ENCODE peak calls at places on chromosomes 4 and X, in six cellular contexts. V, A, S, C, U and Y are unnamed samples.

GRCh38 chrX:126551725-126552312 is 795 bp downstream of the DCAF12L1 start:
- DNase-seq in V (no peak), A (no peak), S (no peak), C (no peak), U (no peak), Y (no peak)

GRCh38 chr4:174629265-174629664 is 107.0 kb upstream of the HPGD start:
- DNase-seq in V (no peak), A (peak; percentile 21), S (no peak), C (no peak), U (no peak), Y (peak; percentile 44)

GRCh38 chr4:53151489-53151788 is 214.4 kb downstream of the SCFD2 start:
- DNase-seq in V (no peak), A (no peak), S (no peak), C (no peak), U (no peak), Y (no peak)

GRCh38 chr4:42282081-42282901 is 115.0 kb upstream of the SHISA3 start:
- DNase-seq in V (peak; percentile 92), A (peak; percentile 31), S (peak; percentile 57), C (no peak), U (peak; percentile 85), Y (peak; percentile 49)

GRCh38 chrX:106286053-106286650 is 118.0 kb downstream of the PWWP3B start:
- DNase-seq in V (no peak), A (peak; percentile 29), S (no peak), C (no peak), U (peak; percentile 43), Y (peak; percentile 31)

GRCh38 chr4:102404551-102404969 is 59.3 kb upstream of the SLC39A8 start:
- DNase-seq in V (peak; percentile 11), A (no peak), S (no peak), C (no peak), U (peak; percentile 40), Y (no peak)

GRCh38 chr4:170374770-170375169 is 285.0 kb upstream of the AADAT start:
- DNase-seq in V (peak; percentile 50), A (no peak), S (no peak), C (no peak), U (peak; percentile 25), Y (no peak)

GRCh38 chrX:141669689-141670088 is 28.9 kb downstream of the SPANXD start:
- DNase-seq in V (no peak), A (no peak), S (no peak), C (no peak), U (peak; percentile 28), Y (no peak)

GRCh38 chr4:112214397-112215264 is 17.0 kb upstream of the AP1AR start:
- DNase-seq in V (no peak), A (no peak), S (no peak), C (no peak), U (peak; percentile 64), Y (no peak)

GRCh38 chr4:57424231-57424897 is 314.2 kb upstream of the IGFBP7 start:
- DNase-seq in V (no peak), A (peak; percentile 26), S (peak; percentile 59), C (no peak), U (peak; percentile 66), Y (peak; percentile 75)

GRCh38 chr4:156138781-156139280 is 185.2 kb upstream of the CTSO start:
- DNase-seq in V (no peak), A (no peak), S (no peak), C (no peak), U (no peak), Y (no peak)

GRCh38 chr4:109234596-109234995 is 67.9 kb downstream of the COL25A1 start:
- DNase-seq in V (no peak), A (no peak), S (no peak), C (no peak), U (no peak), Y (no peak)

GRCh38 chrX:110477593-110478228 is 119.1 kb downstream of the RTL9 start:
- DNase-seq in V (no peak), A (no peak), S (no peak), C (no peak), U (no peak), Y (no peak)

GRCh38 chr4:162497564-162498167 is 333.9 kb upstream of the FSTL5 start:
- DNase-seq in V (peak; percentile 43), A (no peak), S (peak; percentile 26), C (no peak), U (peak; percentile 66), Y (peak; percentile 7)

GRCh38 chr4:118931791-118932190 is 43.1 kb downstream of the SYNPO2 start:
- DNase-seq in V (no peak), A (no peak), S (no peak), C (no peak), U (no peak), Y (no peak)

GRCh38 chrX:120456973-120457372 is 12.1 kb downstream of the LAMP2 start:
- DNase-seq in V (no peak), A (no peak), S (no peak), C (no peak), U (peak; percentile 24), Y (no peak)

GRCh38 chrX:121256653-121257052 is 209.2 kb downstream of the GLUD2 start:
- DNase-seq in V (no peak), A (no peak), S (no peak), C (no peak), U (peak; percentile 63), Y (no peak)

GRCh38 chr4:84389406-84389805 is 109.7 kb downstream of the NKX6-1 start:
- DNase-seq in V (no peak), A (no peak), S (no peak), C (no peak), U (no peak), Y (no peak)

GRCh38 chrX:121028419-121028818 is 19.0 kb upstream of the GLUD2 start:
- DNase-seq in V (no peak), A (no peak), S (no peak), C (no peak), U (no peak), Y (no peak)

GRCh38 chr4:99135541-99136173 is 8.4 kb downstream of the ADH4 start:
- DNase-seq in V (no peak), A (no peak), S (no peak), C (no peak), U (no peak), Y (no peak)

GRCh38 chr4:102867278-102868152 is 1.3 kb upstream of the CISD2 start:
- DNase-seq in V (no peak), A (no peak), S (no peak), C (no peak), U (no peak), Y (no peak)

GRCh38 chr4:122914292-122914904 is 8.0 kb downstream of the NUDT6 start:
- DNase-seq in V (no peak), A (no peak), S (no peak), C (no peak), U (peak; percentile 65), Y (no peak)

GRCh38 chrX:106177106-106177981 is 9.2 kb downstream of the PWWP3B start:
- DNase-seq in V (peak; percentile 83), A (no peak), S (peak; percentile 44), C (no peak), U (peak; percentile 18), Y (no peak)

GRCh38 chr4:15434086-15434485 is 6.3 kb downstream of the C1QTNF7 start:
- DNase-seq in V (no peak), A (peak; percentile 10), S (no peak), C (no peak), U (peak; percentile 46), Y (no peak)

GRCh38 chr4:10521386-10521785 is 64.2 kb upstream of the ZNF518B start:
- DNase-seq in V (no peak), A (no peak), S (no peak), C (no peak), U (no peak), Y (no peak)

GRCh38 chr4:1300466-1301455 is 11.1 kb downstream of the MAEA start:
- DNase-seq in V (no peak), A (no peak), S (peak; percentile 80), C (no peak), U (peak; percentile 78), Y (no peak)

GRCh38 chr4:100188829-100189228 is 1.4 kb downstream of the DDIT4L start:
- DNase-seq in V (no peak), A (no peak), S (no peak), C (no peak), U (no peak), Y (no peak)

GRCh38 chr4:162506253-162506652 is 342.5 kb upstream of the FSTL5 start:
- DNase-seq in V (no peak), A (no peak), S (no peak), C (no peak), U (peak; percentile 41), Y (no peak)

GRCh38 chr4:143184217-143184502 is 557 bp upstream of the USP38 start:
- DNase-seq in V (no peak), A (no peak), S (no peak), C (no peak), U (no peak), Y (peak; percentile 37)

GRCh38 chr4:52643846-52644245 is 15.3 kb downstream of the USP46 start:
- DNase-seq in V (no peak), A (peak; percentile 35), S (peak; percentile 77), C (peak; percentile 70), U (peak; percentile 81), Y (peak; percentile 46)

DNA sequence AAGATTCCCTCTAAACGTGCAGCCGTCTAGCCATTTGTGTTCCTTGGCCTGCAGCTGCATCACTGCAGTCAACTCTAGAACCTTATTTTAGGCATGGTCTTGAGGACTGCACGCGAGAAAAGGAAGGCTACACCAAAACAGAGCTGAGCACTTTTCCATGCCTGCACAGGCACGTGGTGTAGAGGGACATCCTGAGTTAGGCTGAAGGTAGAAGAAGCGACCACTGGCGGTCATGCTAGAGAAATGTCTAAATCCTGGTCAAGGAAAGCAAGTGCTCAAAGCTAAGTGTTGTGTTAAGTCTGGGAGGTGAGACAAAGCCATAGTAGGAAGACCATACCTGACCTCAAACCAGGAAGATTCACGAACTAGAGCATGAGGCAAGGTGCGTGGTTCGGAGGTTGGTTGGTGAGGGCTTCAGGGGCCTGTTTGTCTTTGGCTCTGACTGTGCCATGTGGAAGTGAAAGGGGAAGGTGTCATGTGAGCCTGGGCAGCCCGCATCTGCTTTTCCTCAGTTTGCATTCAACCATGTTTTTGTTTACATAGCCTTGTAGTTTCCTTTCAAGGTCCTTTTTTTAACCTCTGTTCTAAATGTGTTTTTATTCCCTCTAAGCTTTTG is 203.8 kb downstream of the AASDH start:
- DNase-seq in V (no peak), A (no peak), S (no peak), C (no peak), U (no peak), Y (no peak)
- TF ChIP-seq CTCF in V (no peak), A (no peak), S (no peak), C (no peak), U (no peak), Y (no peak)

DNA sequence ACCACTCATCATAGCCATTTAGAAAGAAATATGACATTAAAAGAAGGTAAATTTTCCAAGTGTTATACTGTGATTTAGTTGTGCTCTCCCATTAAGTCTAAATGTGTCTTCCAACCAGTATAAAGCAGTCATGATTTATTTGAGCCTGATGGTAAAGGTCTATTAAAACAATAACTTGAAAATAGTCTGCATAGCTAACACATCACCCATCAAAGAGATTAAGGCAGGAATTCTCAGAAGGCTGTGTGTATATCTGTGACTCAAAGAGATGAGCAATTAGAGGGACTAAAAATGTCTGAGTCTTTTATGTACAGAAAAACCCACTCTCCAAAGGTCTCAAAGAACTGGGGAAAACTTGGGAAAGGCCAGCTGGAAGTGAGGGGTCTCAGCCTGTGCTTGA is 70.3 kb upstream of the IQCM start:
- DNase-seq in V (no peak), A (no peak), S (no peak), C (no peak), U (peak; percentile 56), Y (no peak)
- H3K4me3 ChIP-seq in V (no peak overlapping the region), A (no peak overlapping the region), S (no peak overlapping the region), C (no peak overlapping the region), U (no peak overlapping the region), Y (no peak overlapping the region)

GRCh38 chr4:78056265-78057129 is 626 bp upstream of the FRAS1 start:
- DNase-seq in V (peak; percentile 92), A (peak; percentile 81), S (peak; percentile 91), C (peak; percentile 79), U (peak; percentile 42), Y (peak; percentile 66)
- TF ChIP-seq CTCF in V (peak; percentile 33), A (peak; percentile 35), S (no peak), C (no peak), U (no peak), Y (peak; percentile 32)

GRCh38 chr4:7657545-7658296 is 223.0 kb upstream of the PSAPL1 start:
- DNase-seq in V (no peak), A (no peak), S (no peak), C (no peak), U (no peak), Y (no peak)
- H3K4me3 ChIP-seq in V (no peak overlapping the region), A (no peak overlapping the region), S (no peak overlapping the region), C (no peak overlapping the region), U (no peak overlapping the region), Y (no peak overlapping the region)